ENCODE peak calls at places on chromosomes 4 and X, in nine cellular contexts. G is CD4-positive, alpha-beta T cell; A is breast epithelium; O is HCT116; H is left lung; P is sigmoid colon; X is right atrium auricular region; E is CD8-positive, alpha-beta memory T cell; U is aorta. B is an unnamed sample.

GRCh38 chrX:102345916-102346315 is 93.9 kb downstream of the NXF2B start:
- DNase-seq in G (peak), A (peak), O (no peak), H (peak), P (peak), X (peak), E (peak), U (peak), B (no peak)

GRCh38 chrX:46645614-46646013 is 72.0 kb downstream of the CHST7 start:
- DNase-seq in G (no peak), A (no peak), O (no peak), H (peak), P (no peak), X (no peak), E (no peak), U (no peak), B (no peak)

GRCh38 chrX:135421932-135422809 is at the start of gene SMIM10L2A:
- DNase-seq in G (no peak), A (no peak), O (no peak), H (no peak), P (no peak), X (no peak), E (peak), U (peak), B (no peak)

GRCh38 chr4:108118505-108118904 is 50.2 kb downstream of the LEF1 start:
- DNase-seq in G (no peak), A (no peak), O (no peak), H (no peak), P (no peak), X (no peak), E (peak), U (no peak), B (no peak)

GRCh38 chr4:14850374-14851097 is 151.7 kb upstream of the CPEB2 start:
- DNase-seq in G (no peak), A (no peak), O (no peak), H (no peak), P (no peak), X (no peak), E (no peak), U (no peak), B (no peak)

GRCh38 chr4:25466966-25467697 is 90.1 kb downstream of the ANAPC4 start:
- DNase-seq in G (no peak), A (no peak), O (no peak), H (no peak), P (no peak), X (no peak), E (no peak), U (no peak), B (no peak)

GRCh38 chr4:141077611-141078225 is 55.6 kb downstream of the RNF150 start:
- DNase-seq in G (no peak), A (no peak), O (no peak), H (no peak), P (no peak), X (no peak), E (no peak), U (no peak), B (no peak)

GRCh38 chr4:43567644-43568043 is 675.1 kb downstream of the GRXCR1 start:
- DNase-seq in G (no peak), A (no peak), O (no peak), H (no peak), P (no peak), X (no peak), E (no peak), U (no peak), B (no peak)

GRCh38 chr4:75172551-75172950 is 239.6 kb downstream of the PARM1 start:
- DNase-seq in G (no peak), A (no peak), O (no peak), H (no peak), P (no peak), X (no peak), E (no peak), U (no peak), B (no peak)

GRCh38 chr4:14262221-14262620 is 634.7 kb upstream of the BOD1L1 start:
- DNase-seq in G (no peak), A (no peak), O (no peak), H (no peak), P (no peak), X (no peak), E (no peak), U (no peak), B (no peak)

GRCh38 chr4:10013722-10014121 is 7.6 kb downstream of the SLC2A9 start:
- DNase-seq in G (peak), A (no peak), O (peak), H (no peak), P (no peak), X (no peak), E (no peak), U (no peak), B (no peak)

GRCh38 chr4:105215609-105216313 is 69.1 kb downstream of the TET2 start:
- DNase-seq in G (no peak), A (no peak), O (no peak), H (no peak), P (no peak), X (no peak), E (no peak), U (no peak), B (no peak)

GRCh38 chr4:123561525-123561924 is 164.9 kb downstream of the SPRY1 start:
- DNase-seq in G (no peak), A (no peak), O (no peak), H (no peak), P (no peak), X (no peak), E (no peak), U (no peak), B (no peak)

GRCh38 chrX:102959471-102959870 is 22.4 kb downstream of the RAB40AL start:
- DNase-seq in G (no peak), A (no peak), O (peak), H (no peak), P (no peak), X (no peak), E (no peak), U (no peak), B (no peak)

GRCh38 chr4:72067051-72067450 is 35.3 kb downstream of the NPFFR2 start:
- DNase-seq in G (no peak), A (no peak), O (no peak), H (no peak), P (no peak), X (no peak), E (no peak), U (no peak), B (no peak)

GRCh38 chr4:156475322-156475721 is 496.3 kb downstream of the PDGFC start:
- DNase-seq in G (no peak), A (no peak), O (peak), H (no peak), P (no peak), X (no peak), E (no peak), U (no peak), B (no peak)

GRCh38 chr4:76990288-76991080 is 40.9 kb downstream of the SEPTIN11 start:
- DNase-seq in G (no peak), A (no peak), O (no peak), H (no peak), P (no peak), X (no peak), E (no peak), U (no peak), B (no peak)

GRCh38 chrX:118627084-118627758 is 100.2 kb upstream of the IL13RA1 start:
- DNase-seq in G (no peak), A (no peak), O (no peak), H (no peak), P (no peak), X (no peak), E (no peak), U (no peak), B (no peak)

GRCh38 chr4:110183058-110183457 is 15.4 kb downstream of the ELOVL6 start:
- DNase-seq in G (no peak), A (no peak), O (no peak), H (no peak), P (no peak), X (no peak), E (no peak), U (no peak), B (no peak)

GRCh38 chr4:184330008-184330400 is 112.3 kb upstream of the ENPP6 start:
- DNase-seq in G (no peak), A (no peak), O (no peak), H (no peak), P (peak), X (peak), E (no peak), U (peak), B (peak)

GRCh38 chrX:110741213-110741796 is 54.3 kb downstream of the CHRDL1 start:
- DNase-seq in G (no peak), A (no peak), O (no peak), H (no peak), P (no peak), X (no peak), E (no peak), U (no peak), B (no peak)

GRCh38 chr4:55781341-55781740 is 38.2 kb upstream of the EXOC1L start:
- DNase-seq in G (no peak), A (no peak), O (no peak), H (no peak), P (no peak), X (no peak), E (no peak), U (no peak), B (no peak)

GRCh38 chr4:55784747-55785146 is 34.8 kb upstream of the EXOC1L start:
- DNase-seq in G (no peak), A (no peak), O (no peak), H (no peak), P (no peak), X (no peak), E (no peak), U (no peak), B (no peak)

GRCh38 chr4:55781809-55782208 is 37.8 kb upstream of the EXOC1L start:
- DNase-seq in G (no peak), A (no peak), O (no peak), H (no peak), P (no peak), X (no peak), E (no peak), U (no peak), B (no peak)
- H3K27ac ChIP-seq in G (no peak), A (no peak), O (no peak), H (no peak), P (no peak), X (no peak), E (no peak), U (no peak), B (no peak)

DNA sequence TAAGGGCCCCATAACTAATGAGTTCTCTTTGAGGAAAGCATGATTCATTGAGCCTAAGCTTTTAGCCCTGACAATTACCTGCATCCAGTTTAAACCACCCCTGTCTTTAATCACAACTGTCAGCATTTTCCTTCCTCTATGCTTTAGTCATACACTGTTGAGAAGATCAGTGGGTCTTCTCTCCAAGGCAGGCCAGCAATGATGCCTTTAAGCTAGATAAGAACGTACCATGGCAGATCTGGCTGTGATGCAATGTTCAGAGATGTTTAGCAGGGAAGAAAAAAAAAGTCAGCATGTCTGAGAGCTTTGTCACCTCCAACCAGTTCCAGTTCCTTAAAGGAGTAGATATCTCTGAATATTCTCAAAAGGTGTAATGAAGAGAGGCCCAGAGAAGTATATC is 179.8 kb upstream of the RASGEF1B start:
- DNase-seq in G (no peak), A (no peak), O (no peak), H (no peak), P (no peak), X (no peak), E (no peak), U (no peak), B (no peak)
- H3K27ac ChIP-seq in G (no peak), A (no peak), O (no peak), H (no peak), P (no peak), X (no peak), E (no peak), U (no peak), B (no peak)

GRCh38 chr4:122044496-122044895 is 92.6 kb upstream of the TRPC3 start:
- DNase-seq in G (no peak), A (no peak), O (no peak), H (no peak), P (no peak), X (no peak), E (no peak), U (no peak), B (no peak)
- H3K27ac ChIP-seq in G (no peak), A (no peak), O (no peak), H (no peak), P (no peak), X (no peak), E (no peak), U (no peak), B (no peak)

GRCh38 chr4:113131146-113131545 is 81.7 kb downstream of the ANK2 start:
- DNase-seq in G (no peak), A (no peak), O (no peak), H (no peak), P (no peak), X (no peak), E (no peak), U (no peak), B (no peak)
- H3K27ac ChIP-seq in G (no peak), A (no peak), O (no peak), H (no peak), P (no peak), X (no peak), E (no peak), U (no peak), B (no peak)

B was measured in caudate nucleus.